ENCODE peak calls at places on chromosomes 3 and 15, in ten cellular contexts. E, G, I, D, A, C, F, N, K and X are unnamed samples.

GRCh38 chr15:82625136-82625535 is 22.0 kb downstream of the CPEB1 start:
- DNase-seq in I (no peak), C (no peak), D (no peak), A (no peak), N (no peak), G (no peak), F (no peak), K (no peak), E (no peak), X (no peak)

GRCh38 chr3:70120360-70120966 is 120.9 kb downstream of the SAMMSON start:
- DNase-seq in F (peak; percentile 79), E (peak; percentile 78), K (peak; percentile 31), I (peak; percentile 84), C (peak; percentile 73), N (peak; percentile 64), D (peak; percentile 82), A (peak; percentile 89), G (peak; percentile 19), X (peak; percentile 12)

GRCh38 chr3:9469953-9470352 is 72.5 kb downstream of the SETD5 start:
- DNase-seq in E (no peak), F (no peak), C (no peak), A (no peak), I (no peak), N (no peak), G (no peak), K (no peak), D (no peak), X (no peak)

GRCh38 chr3:35549690-35550089 is 89.6 kb upstream of the ARPP21 start:
- DNase-seq in E (no peak), K (peak; percentile 10), A (no peak), N (no peak), F (no peak), C (no peak), G (no peak), I (no peak), D (no peak), X (no peak)

GRCh38 chr15:59399465-59400102 is 26.9 kb upstream of the MYO1E start:
- DNase-seq in C (no peak), E (no peak), K (no peak), A (no peak), F (peak; percentile 26), D (no peak), I (no peak), G (no peak), N (no peak), X (no peak)

GRCh38 chr3:131326307-131326706 is 55.3 kb upstream of the NUDT16 start:
- DNase-seq in A (no peak), I (peak; percentile 58), K (no peak), E (no peak), C (no peak), N (no peak), D (no peak), F (no peak), G (peak; percentile 80), X (no peak)

GRCh38 chr15:73727330-73728018 is 25.7 kb downstream of the INSYN1 start:
- DNase-seq in F (no peak), A (no peak), G (peak; percentile 42), E (peak; percentile 34), D (no peak), N (no peak), K (no peak), C (no peak), I (peak; percentile 69), X (no peak)

GRCh38 chr3:181637056-181637798 is 74.5 kb upstream of the SOX2 start:
- DNase-seq in G (no peak), F (no peak), A (no peak), E (no peak), I (no peak), C (no peak), K (no peak), N (no peak), D (no peak), X (no peak)

GRCh38 chr3:170697803-170698350 is 112.0 kb upstream of the SLC7A14 start:
- DNase-seq in K (peak; percentile 8), D (no peak), G (no peak), E (no peak), N (no peak), F (no peak), C (peak; percentile 12), I (no peak), A (no peak), X (no peak)

GRCh38 chr15:58731756-58732535 is 17.6 kb downstream of the ADAM10 start:
- DNase-seq in C (no peak), I (peak; percentile 58), E (peak; percentile 64), F (no peak), D (no peak), G (peak; percentile 77), K (no peak), N (no peak), A (no peak), X (no peak)

GRCh38 chr15:75570119-75570518 is 9.0 kb downstream of the PTPN9 start:
- DNase-seq in C (no peak), K (no peak), A (no peak), G (no peak), D (no peak), E (no peak), F (no peak), N (no peak), I (no peak), X (no peak)

GRCh38 chr15:62046064-62046779 is 14.0 kb downstream of the VPS13C start:
- DNase-seq in E (no peak), A (no peak), G (no peak), C (no peak), I (no peak), N (no peak), K (no peak), F (no peak), D (no peak), X (no peak)

GRCh38 chr3:193825617-193826016 is 232.6 kb downstream of the OPA1 start:
- DNase-seq in I (no peak), E (no peak), C (no peak), D (no peak), F (no peak), N (no peak), A (no peak), K (no peak), G (no peak), X (no peak)

GRCh38 chr15:57634290-57634689 is 42.6 kb downstream of the MYZAP start:
- DNase-seq in E (no peak), C (no peak), K (no peak), F (no peak), N (peak; percentile 79), G (no peak), I (no peak), D (no peak), A (no peak), X (no peak)

GRCh38 chr15:67134577-67135492 is 69.4 kb downstream of the SMAD3 start:
- DNase-seq in K (no peak), I (no peak), A (no peak), C (no peak), D (no peak), E (peak; percentile 51), N (no peak), F (no peak), G (no peak), X (no peak)
- H3K4me1 ChIP-seq in K (peaks cover 42% of the 10 kb centered on the region), I (peaks cover 46% of the 10 kb centered on the region), A (peaks cover 35% of the 10 kb centered on the region), C (peaks cover 55% of the 10 kb centered on the region), D (peaks cover 8% of the 10 kb centered on the region), E (peaks cover 62% of the 10 kb centered on the region), N (peaks cover 11% of the 10 kb centered on the region), F (peaks cover 89% of the 10 kb centered on the region), G (peaks cover 55% of the 10 kb centered on the region), X (peaks cover 78% of the 10 kb centered on the region)

GRCh38 chr3:31562525-31562924 is 29.8 kb downstream of the STT3B start:
- DNase-seq in I (no peak), D (peak; percentile 66), N (no peak), K (no peak), A (peak; percentile 24), G (no peak), E (no peak), F (peak; percentile 25), C (peak; percentile 50), X (peak; percentile 64)
- H3K4me1 ChIP-seq in I (peaks cover 12% of the 10 kb centered on the region), D (peaks cover 8% of the 10 kb centered on the region), N (peaks cover 11% of the 10 kb centered on the region), K (no peaks in the 10 kb centered on the region), A (peaks cover 10% of the 10 kb centered on the region), G (peaks cover 14% of the 10 kb centered on the region), E (no peaks in the 10 kb centered on the region), F (peaks cover 23% of the 10 kb centered on the region), C (peaks cover 4% of the 10 kb centered on the region), X (peaks cover 35% of the 10 kb centered on the region)

GRCh38 chr3:84962460-84962859 is 3.7 kb downstream of the CADM2 start:
- DNase-seq in A (no peak), C (no peak), E (no peak), I (no peak), N (no peak), D (no peak), G (no peak), F (no peak), K (no peak), X (no peak)

GRCh38 chr3:84963137-84963536 is 4.3 kb downstream of the CADM2 start:
- DNase-seq in F (no peak), G (no peak), K (no peak), C (peak; percentile 16), N (no peak), I (no peak), A (no peak), D (no peak), E (no peak), X (no peak)

GRCh38 chr3:84960581-84960980 is 1.8 kb downstream of the CADM2 start:
- DNase-seq in G (no peak), E (no peak), C (peak; percentile 39), N (no peak), A (no peak), D (no peak), F (no peak), K (no peak), I (no peak), X (no peak)

GRCh38 chr3:84960994-84961393 is 2.2 kb downstream of the CADM2 start:
- DNase-seq in I (no peak), A (no peak), F (no peak), E (no peak), C (peak; percentile 16), G (no peak), K (no peak), N (no peak), D (no peak), X (no peak)

DNA sequence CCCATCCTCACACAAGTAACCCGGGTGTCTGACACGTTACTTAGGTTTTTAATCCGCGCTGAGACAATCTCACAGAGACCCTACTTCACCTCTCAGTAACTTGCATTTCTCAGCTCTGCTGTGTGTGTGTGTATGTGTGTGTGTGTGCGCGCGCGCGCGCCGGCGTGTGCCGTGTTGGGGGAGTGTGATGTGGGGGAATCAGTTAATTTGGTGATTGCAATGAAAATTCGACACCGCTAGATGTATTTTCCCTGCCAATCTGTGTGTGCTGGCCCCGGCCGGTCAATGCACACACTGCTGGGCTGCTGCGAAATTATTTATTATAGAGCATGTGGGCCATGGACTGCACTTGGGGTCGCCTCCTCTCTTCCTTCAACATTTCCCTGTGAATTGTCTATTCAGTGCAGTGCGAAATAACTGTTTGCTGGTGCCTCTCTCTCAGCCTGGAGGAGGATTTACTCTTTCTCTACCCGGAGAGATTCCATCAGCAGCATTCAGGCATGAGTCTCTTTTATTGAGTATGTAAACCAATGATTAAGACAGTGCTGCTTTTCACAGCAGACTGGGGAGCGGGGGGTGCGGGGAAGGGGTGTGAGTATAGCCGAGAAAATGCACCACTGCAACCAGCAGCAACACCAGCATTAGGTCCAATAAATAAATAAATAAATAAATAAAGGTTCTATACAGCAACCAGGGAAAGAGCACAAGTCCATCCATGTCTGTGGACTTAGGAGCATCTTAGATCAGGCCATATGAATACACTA is 2.9 kb downstream of the CADM2 start:
- DNase-seq in G (no peak), N (no peak), A (no peak), D (no peak), C (peak; percentile 60), F (no peak), I (no peak), E (no peak), K (no peak), X (no peak)
- H3K4me1 ChIP-seq in G (no peaks in the 10 kb centered on the region), N (peaks cover 5% of the 10 kb centered on the region), A (peaks cover 3% of the 10 kb centered on the region), D (no peaks in the 10 kb centered on the region), C (peaks cover 43% of the 10 kb centered on the region), F (peaks cover 14% of the 10 kb centered on the region), I (peaks cover 11% of the 10 kb centered on the region), E (peaks cover 14% of the 10 kb centered on the region), K (peaks cover 5% of the 10 kb centered on the region), X (no peaks in the 10 kb centered on the region)

GRCh38 chr15:68209272-68209671 is 4.1 kb upstream of the CALML4 start:
- DNase-seq in D (no peak), G (no peak), F (no peak), I (no peak), C (no peak), E (no peak), A (no peak), K (no peak), N (peak; percentile 14), X (no peak)
- H3K4me1 ChIP-seq in D (peaks cover 16% of the 10 kb centered on the region), G (peaks cover 24% of the 10 kb centered on the region), F (peaks cover 34% of the 10 kb centered on the region), I (no peaks in the 10 kb centered on the region), C (peaks cover 25% of the 10 kb centered on the region), E (peaks cover 23% of the 10 kb centered on the region), A (peaks cover 7% of the 10 kb centered on the region), K (peaks cover 6% of the 10 kb centered on the region), N (peaks cover 16% of the 10 kb centered on the region), X (peaks cover 14% of the 10 kb centered on the region)